ENCODE peak calls at places on chromosomes 16 and 17, in six cellular contexts. G, V, D, S, Y and L are unnamed samples.

GRCh38 chr16:29975811-29976511 is 2.3 kb downstream of the TAOK2 start:
- DNase-seq in S (peak), Y (peak), V (no peak), G (no peak), D (no peak), L (no peak)

GRCh38 chr16:53766304-53767016 is 62.5 kb downstream of the FTO start:
- DNase-seq in V (no peak), G (peak), D (no peak), S (peak), Y (no peak), L (no peak)

GRCh38 chr16:2919511-2920255 is 8.0 kb downstream of the FLYWCH1 start:
- DNase-seq in D (peak), G (peak), V (peak), S (peak), Y (peak), L (peak)

GRCh38 chr17:28986714-28987367 is 19.0 kb downstream of the SEZ6 start:
- DNase-seq in V (no peak), Y (no peak), D (no peak), S (no peak), G (no peak), L (no peak)

GRCh38 chr17:34637548-34638525 is 58.5 kb downstream of the TMEM132E start:
- DNase-seq in D (peak), V (peak), Y (peak), G (peak), S (peak), L (peak)

GRCh38 chr16:74225278-74225677 is 71.3 kb upstream of the PSMD7 start:
- DNase-seq in S (no peak), G (peak), V (no peak), Y (no peak), D (no peak), L (no peak)

GRCh38 chr17:79148584-79148983 is 74.0 kb downstream of the ENGASE start:
- DNase-seq in V (no peak), Y (no peak), G (no peak), S (no peak), D (no peak), L (no peak)

GRCh38 chr16:76162046-76162445 is 115.2 kb upstream of the CNTNAP4 start:
- DNase-seq in Y (no peak), G (no peak), V (no peak), D (no peak), S (no peak), L (no peak)

GRCh38 chr16:59633996-59634579 is 900.0 kb upstream of the GOT2 start:
- DNase-seq in S (peak), Y (no peak), D (no peak), V (no peak), G (peak), L (no peak)

GRCh38 chr16:4506450-4506849 is 30.3 kb downstream of the HMOX2 start:
- DNase-seq in Y (peak), G (peak), S (peak), D (peak), V (peak), L (peak)

GRCh38 chr17:32461853-32462617 is 17.7 kb downstream of the PSMD11 start:
- DNase-seq in D (peak), G (peak), S (peak), V (peak), Y (peak), L (peak)

GRCh38 chr17:70084476-70084875 is 9.5 kb downstream of the KCNJ16 start:
- DNase-seq in G (peak), S (no peak), Y (no peak), V (no peak), D (no peak), L (no peak)

GRCh38 chr17:14805348-14805747 is 459.8 kb downstream of the PMP22 start:
- DNase-seq in G (no peak), S (peak), Y (no peak), V (no peak), D (no peak), L (no peak)

GRCh38 chr16:10577305-10578202 is 2.8 kb downstream of the EMP2 start:
- DNase-seq in D (no peak), Y (no peak), S (peak), V (no peak), G (no peak), L (no peak)

GRCh38 chr17:45775576-45776011 is 8.5 kb upstream of the CRHR1 start:
- DNase-seq in V (no peak), S (peak), Y (no peak), G (no peak), D (no peak), L (peak)

GRCh38 chr17:49407981-49408501 is 6.6 kb downstream of the PHB1 start:
- DNase-seq in D (peak), S (peak), G (peak), V (peak), Y (peak), L (peak)

GRCh38 chr17:12830692-12831363 is 41.5 kb downstream of the ARHGAP44 start:
- DNase-seq in Y (no peak), D (no peak), G (no peak), V (no peak), S (no peak), L (no peak)

GRCh38 chr16:1538804-1539520 is 5.5 kb downstream of the TMEM204 start:
- DNase-seq in Y (peak), V (no peak), S (no peak), G (no peak), D (no peak), L (peak)

GRCh38 chr16:9068886-9069285 is 22.6 kb upstream of the HAPSTR1 start:
- DNase-seq in Y (no peak), S (no peak), D (no peak), V (no peak), G (no peak), L (no peak)

GRCh38 chr16:57704011-57704904 is 9.7 kb downstream of the DRC7 start:
- DNase-seq in S (no peak), D (no peak), Y (no peak), G (no peak), V (no peak), L (no peak)

GRCh38 chr17:2547176-2547575 is 35.5 kb upstream of the METTL16 start:
- DNase-seq in D (no peak), Y (no peak), S (peak), G (peak), V (no peak), L (peak)

GRCh38 chr17:59527325-59527917 is 38.0 kb upstream of the DHX40 start:
- DNase-seq in G (no peak), Y (no peak), S (no peak), D (no peak), V (no peak), L (peak)

GRCh38 chr17:27494192-27495091 is 38.2 kb downstream of the KSR1 start:
- DNase-seq in D (no peak), G (peak), S (peak), V (no peak), Y (no peak), L (no peak)

GRCh38 chr17:38877130-38877851 is 7.4 kb downstream of the LASP1 start:
- DNase-seq in V (no peak), D (no peak), G (no peak), S (no peak), Y (peak), L (no peak)

GRCh38 chr16:68005786-68006286 is 6.6 kb upstream of the DPEP2 start:
- DNase-seq in D (peak), Y (peak), V (peak), S (no peak), G (no peak), L (no peak)

GRCh38 chr16:69513180-69513966 is 52.4 kb upstream of the NFAT5 start:
- DNase-seq in S (peak), G (peak), Y (no peak), V (no peak), D (no peak), L (peak)

GRCh38 chr16:84308120-84308519 is 13.4 kb downstream of the WFDC1 start:
- DNase-seq in Y (peak), S (peak), G (peak), V (no peak), D (no peak), L (peak)

GRCh38 chr17:72111374-72111773 is 9.4 kb upstream of the SOX9 start:
- DNase-seq in G (no peak), V (no peak), Y (no peak), D (no peak), S (no peak), L (peak)

GRCh38 chr17:52759864-52760263 is 601.4 kb upstream of the CA10 start:
- DNase-seq in S (no peak), G (no peak), V (no peak), D (no peak), Y (no peak), L (no peak)

GRCh38 chr17:83145358-83145738 is 65.9 kb downstream of the METRNL start:
- DNase-seq in S (no peak), D (no peak), G (no peak), Y (no peak), V (no peak), L (no peak)

GRCh38 chr17:70158581-70158980 is 10.8 kb upstream of the KCNJ2 start:
- DNase-seq in S (no peak), G (no peak), Y (no peak), D (no peak), V (no peak), L (no peak)

GRCh38 chr16:49567940-49568339 is 194.3 kb downstream of the C16orf78 start:
- DNase-seq in V (no peak), D (no peak), G (no peak), Y (no peak), S (no peak), L (no peak)

GRCh38 chr16:11319529-11320146 is 25.6 kb upstream of the RMI2 start:
- DNase-seq in Y (no peak), S (peak), D (no peak), V (no peak), G (no peak), L (no peak)

GRCh38 chr17:67431210-67432015 is 54.3 kb downstream of the PITPNC1 start:
- DNase-seq in Y (peak), D (no peak), V (no peak), S (peak), G (peak), L (peak)

GRCh38 chr17:80843741-80844156 is 147.9 kb upstream of the CHMP6 start:
- DNase-seq in S (no peak), V (no peak), D (no peak), G (no peak), Y (no peak), L (no peak)